ENCODE peak calls at places on chromosomes 4 and X, in nine cellular contexts. One of them, this sample, is unnamed.

GRCh38 chrX:72305286-72306084 is at the start of gene CITED1:
- DNase-seq in IMR-90: no peak
- DNase-seq in A673: peak
- DNase-seq in astrocyte: no peak
- DNase-seq in aorta: no peak
- DNase-seq in MM.1S: peak
- DNase-seq in mesenchymal stem cell: peak
- DNase-seq in body of pancreas: no peak
- DNase-seq in prostate gland: no peak
- DNase-seq in this sample: no peak

GRCh38 chr4:71261001-71261400 is 77.8 kb upstream of the SLC4A4 start:
- DNase-seq in IMR-90: no peak
- DNase-seq in aorta: no peak
- DNase-seq in prostate gland: no peak
- DNase-seq in A673: no peak
- DNase-seq in MM.1S: no peak
- DNase-seq in astrocyte: no peak
- DNase-seq in body of pancreas: no peak
- DNase-seq in mesenchymal stem cell: no peak
- DNase-seq in this sample: no peak

GRCh38 chr4:8038702-8039251 is 99.1 kb upstream of the AFAP1 start:
- DNase-seq in IMR-90: no peak
- DNase-seq in MM.1S: no peak
- DNase-seq in body of pancreas: no peak
- DNase-seq in astrocyte: no peak
- DNase-seq in prostate gland: no peak
- DNase-seq in mesenchymal stem cell: no peak
- DNase-seq in aorta: no peak
- DNase-seq in A673: no peak
- DNase-seq in this sample: no peak

GRCh38 chrX:106612403-106612789 is 618 bp downstream of the RADX start:
- DNase-seq in prostate gland: no peak
- DNase-seq in body of pancreas: no peak
- DNase-seq in MM.1S: no peak
- DNase-seq in A673: no peak
- DNase-seq in mesenchymal stem cell: peak
- DNase-seq in IMR-90: no peak
- DNase-seq in astrocyte: peak
- DNase-seq in aorta: no peak
- DNase-seq in this sample: peak

GRCh38 chr4:14149469-14150030 is 522.0 kb upstream of the BOD1L1 start:
- DNase-seq in MM.1S: no peak
- DNase-seq in mesenchymal stem cell: no peak
- DNase-seq in aorta: no peak
- DNase-seq in body of pancreas: no peak
- DNase-seq in astrocyte: no peak
- DNase-seq in prostate gland: no peak
- DNase-seq in A673: peak
- DNase-seq in IMR-90: peak
- DNase-seq in this sample: no peak

GRCh38 chr4:7893539-7893938 is 46.1 kb downstream of the AFAP1 start:
- DNase-seq in mesenchymal stem cell: no peak
- DNase-seq in body of pancreas: no peak
- DNase-seq in astrocyte: no peak
- DNase-seq in MM.1S: no peak
- DNase-seq in prostate gland: no peak
- DNase-seq in A673: no peak
- DNase-seq in aorta: peak
- DNase-seq in IMR-90: peak
- DNase-seq in this sample: no peak

GRCh38 chr4:21002976-21003375 is 302.7 kb downstream of the PACRGL start:
- DNase-seq in aorta: no peak
- DNase-seq in A673: no peak
- DNase-seq in astrocyte: no peak
- DNase-seq in body of pancreas: no peak
- DNase-seq in prostate gland: no peak
- DNase-seq in MM.1S: no peak
- DNase-seq in mesenchymal stem cell: no peak
- DNase-seq in IMR-90: no peak
- DNase-seq in this sample: no peak

GRCh38 chrX:50680990-50681389 is 133.0 kb downstream of the SHROOM4 start:
- DNase-seq in mesenchymal stem cell: no peak
- DNase-seq in MM.1S: no peak
- DNase-seq in IMR-90: no peak
- DNase-seq in astrocyte: no peak
- DNase-seq in A673: peak
- DNase-seq in body of pancreas: no peak
- DNase-seq in prostate gland: no peak
- DNase-seq in aorta: no peak
- DNase-seq in this sample: no peak

GRCh38 chrX:10555846-10556245 is 64.5 kb downstream of the MID1 start:
- DNase-seq in mesenchymal stem cell: no peak
- DNase-seq in astrocyte: no peak
- DNase-seq in A673: no peak
- DNase-seq in prostate gland: no peak
- DNase-seq in IMR-90: no peak
- DNase-seq in MM.1S: no peak
- DNase-seq in aorta: no peak
- DNase-seq in body of pancreas: no peak
- DNase-seq in this sample: no peak

GRCh38 chr4:4595252-4595651 is 53.4 kb upstream of the STX18 start:
- DNase-seq in MM.1S: no peak
- DNase-seq in body of pancreas: no peak
- DNase-seq in astrocyte: no peak
- DNase-seq in mesenchymal stem cell: no peak
- DNase-seq in aorta: no peak
- DNase-seq in prostate gland: no peak
- DNase-seq in A673: no peak
- DNase-seq in IMR-90: no peak
- DNase-seq in this sample: no peak

GRCh38 chrX:129984196-129984962 is 1.9 kb downstream of the BCORL1 start:
- DNase-seq in A673: no peak
- DNase-seq in MM.1S: no peak
- DNase-seq in aorta: peak
- DNase-seq in IMR-90: no peak
- DNase-seq in body of pancreas: peak
- DNase-seq in mesenchymal stem cell: no peak
- DNase-seq in prostate gland: no peak
- DNase-seq in astrocyte: no peak
- DNase-seq in this sample: no peak

GRCh38 chrX:51743179-51743957 is at the start of gene GSPT2:
- DNase-seq in mesenchymal stem cell: peak
- DNase-seq in A673: peak
- DNase-seq in MM.1S: peak
- DNase-seq in prostate gland: peak
- DNase-seq in IMR-90: peak
- DNase-seq in body of pancreas: peak
- DNase-seq in astrocyte: peak
- DNase-seq in aorta: peak
- DNase-seq in this sample: no peak

GRCh38 chr4:93828332-93828829 is at the start of gene ATOH1:
- DNase-seq in MM.1S: peak
- DNase-seq in body of pancreas: peak
- DNase-seq in aorta: peak
- DNase-seq in mesenchymal stem cell: no peak
- DNase-seq in astrocyte: no peak
- DNase-seq in IMR-90: no peak
- DNase-seq in prostate gland: no peak
- DNase-seq in A673: peak
- DNase-seq in this sample: peak

GRCh38 chr4:107760281-107760947 is 40.4 kb upstream of the PAPSS1 start:
- DNase-seq in MM.1S: no peak
- DNase-seq in A673: no peak
- DNase-seq in prostate gland: no peak
- DNase-seq in body of pancreas: peak
- DNase-seq in aorta: no peak
- DNase-seq in mesenchymal stem cell: no peak
- DNase-seq in IMR-90: peak
- DNase-seq in astrocyte: no peak
- DNase-seq in this sample: peak

GRCh38 chrX:63513825-63514574 is 162.9 kb upstream of the SPIN4 start:
- DNase-seq in MM.1S: no peak
- DNase-seq in prostate gland: peak
- DNase-seq in mesenchymal stem cell: no peak
- DNase-seq in body of pancreas: peak
- DNase-seq in astrocyte: peak
- DNase-seq in IMR-90: peak
- DNase-seq in aorta: no peak
- DNase-seq in A673: no peak
- DNase-seq in this sample: peak

GRCh38 chrX:47186096-47186740 is 7.4 kb upstream of the UBA1 start:
- DNase-seq in IMR-90: no peak
- DNase-seq in prostate gland: no peak
- DNase-seq in mesenchymal stem cell: no peak
- DNase-seq in astrocyte: no peak
- DNase-seq in aorta: peak
- DNase-seq in A673: no peak
- DNase-seq in body of pancreas: no peak
- DNase-seq in MM.1S: no peak
- DNase-seq in this sample: no peak

GRCh38 chr4:67713531-67714247 is 12.7 kb upstream of the UBA6 start:
- DNase-seq in body of pancreas: no peak
- DNase-seq in mesenchymal stem cell: peak
- DNase-seq in aorta: no peak
- DNase-seq in astrocyte: peak
- DNase-seq in IMR-90: peak
- DNase-seq in MM.1S: no peak
- DNase-seq in A673: no peak
- DNase-seq in prostate gland: peak
- DNase-seq in this sample: peak

GRCh38 chr4:67712000-67712625 is 11.2 kb upstream of the UBA6 start:
- DNase-seq in A673: no peak
- DNase-seq in aorta: no peak
- DNase-seq in mesenchymal stem cell: no peak
- DNase-seq in prostate gland: no peak
- DNase-seq in MM.1S: no peak
- DNase-seq in astrocyte: no peak
- DNase-seq in IMR-90: no peak
- DNase-seq in body of pancreas: no peak
- DNase-seq in this sample: no peak

GRCh38 chr4:67714955-67715354 is 14.0 kb upstream of the UBA6 start:
- DNase-seq in astrocyte: no peak
- DNase-seq in body of pancreas: no peak
- DNase-seq in MM.1S: no peak
- DNase-seq in mesenchymal stem cell: no peak
- DNase-seq in IMR-90: no peak
- DNase-seq in A673: no peak
- DNase-seq in prostate gland: no peak
- DNase-seq in aorta: no peak
- DNase-seq in this sample: no peak

GRCh38 chr4:67714248-67714583 is 13.3 kb upstream of the UBA6 start:
- DNase-seq in astrocyte: no peak
- DNase-seq in prostate gland: no peak
- DNase-seq in body of pancreas: no peak
- DNase-seq in A673: no peak
- DNase-seq in MM.1S: no peak
- DNase-seq in aorta: no peak
- DNase-seq in mesenchymal stem cell: peak
- DNase-seq in IMR-90: no peak
- DNase-seq in this sample: no peak

GRCh38 chr4:67712650-67713530 is 11.9 kb upstream of the UBA6 start:
- DNase-seq in mesenchymal stem cell: no peak
- DNase-seq in body of pancreas: no peak
- DNase-seq in IMR-90: no peak
- DNase-seq in prostate gland: no peak
- DNase-seq in aorta: no peak
- DNase-seq in A673: no peak
- DNase-seq in MM.1S: no peak
- DNase-seq in astrocyte: no peak
- DNase-seq in this sample: no peak
- H3K27ac ChIP-seq in mesenchymal stem cell: no peak
- H3K27ac ChIP-seq in body of pancreas: no peak
- H3K27ac ChIP-seq in IMR-90: no peak
- H3K27ac ChIP-seq in prostate gland: peak
- H3K27ac ChIP-seq in aorta: no peak
- H3K27ac ChIP-seq in A673: no peak
- H3K27ac ChIP-seq in MM.1S: no peak
- H3K27ac ChIP-seq in astrocyte: no peak
- H3K27ac ChIP-seq in this sample: peak

GRCh38 chrX:37809970-37810369 is 30.1 kb downstream of the CYBB start:
- DNase-seq in mesenchymal stem cell: no peak
- DNase-seq in body of pancreas: no peak
- DNase-seq in prostate gland: no peak
- DNase-seq in aorta: no peak
- DNase-seq in A673: no peak
- DNase-seq in astrocyte: no peak
- DNase-seq in IMR-90: no peak
- DNase-seq in MM.1S: no peak
- DNase-seq in this sample: no peak
- H3K27ac ChIP-seq in mesenchymal stem cell: no peak
- H3K27ac ChIP-seq in body of pancreas: no peak
- H3K27ac ChIP-seq in prostate gland: no peak
- H3K27ac ChIP-seq in aorta: no peak
- H3K27ac ChIP-seq in A673: no peak
- H3K27ac ChIP-seq in astrocyte: no peak
- H3K27ac ChIP-seq in IMR-90: no peak
- H3K27ac ChIP-seq in MM.1S: no peak
- H3K27ac ChIP-seq in this sample: no peak

DNA sequence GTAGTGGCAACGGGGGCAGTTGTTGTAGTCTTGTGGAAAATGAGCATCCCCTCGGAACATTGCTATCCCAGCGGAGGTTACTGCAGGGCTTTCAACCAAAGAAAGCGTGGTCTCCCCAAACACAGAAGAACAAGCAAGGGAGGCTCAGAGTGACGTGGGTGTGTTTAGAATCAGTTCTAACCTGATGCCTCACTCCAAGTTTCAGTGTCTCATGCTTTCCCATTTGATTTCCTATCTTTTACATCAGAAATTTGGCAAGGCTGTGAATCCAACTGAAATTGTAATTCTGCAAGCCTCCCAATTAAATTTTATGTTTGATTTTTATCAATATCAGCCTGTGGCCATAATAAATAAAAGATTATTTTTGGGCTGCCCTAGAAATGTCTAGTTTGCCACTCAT is 156.1 kb upstream of the LNX1 start:
- DNase-seq in astrocyte: no peak
- DNase-seq in prostate gland: no peak
- DNase-seq in mesenchymal stem cell: no peak
- DNase-seq in A673: no peak
- DNase-seq in body of pancreas: no peak
- DNase-seq in IMR-90: no peak
- DNase-seq in aorta: no peak
- DNase-seq in MM.1S: no peak
- DNase-seq in this sample: no peak
- H3K27ac ChIP-seq in astrocyte: no peak
- H3K27ac ChIP-seq in prostate gland: no peak
- H3K27ac ChIP-seq in mesenchymal stem cell: no peak
- H3K27ac ChIP-seq in A673: no peak
- H3K27ac ChIP-seq in body of pancreas: no peak
- H3K27ac ChIP-seq in IMR-90: no peak
- H3K27ac ChIP-seq in aorta: no peak
- H3K27ac ChIP-seq in MM.1S: no peak
- H3K27ac ChIP-seq in this sample: no peak

DNA sequence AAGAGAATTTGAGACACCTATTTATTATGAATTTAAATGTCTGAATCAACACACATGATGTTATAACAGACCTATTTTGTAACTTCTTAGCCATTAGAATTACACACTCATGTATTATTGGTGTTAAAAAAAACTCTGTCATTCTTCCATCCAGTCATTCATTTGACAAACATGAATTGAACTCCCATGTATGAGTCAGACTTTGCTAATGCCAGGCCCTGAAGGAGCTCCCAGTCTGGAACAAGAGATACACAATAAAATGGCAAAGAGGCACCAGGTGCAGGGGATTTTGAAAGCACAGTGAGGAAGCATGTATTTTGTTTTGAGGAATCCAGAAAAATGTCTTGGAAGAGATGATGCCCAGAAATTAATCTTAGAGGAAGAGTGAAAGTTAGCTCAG is 87.7 kb upstream of the EFHC2 start:
- DNase-seq in A673: peak
- DNase-seq in astrocyte: peak
- DNase-seq in aorta: no peak
- DNase-seq in prostate gland: peak
- DNase-seq in body of pancreas: no peak
- DNase-seq in mesenchymal stem cell: peak
- DNase-seq in MM.1S: no peak
- DNase-seq in IMR-90: peak
- DNase-seq in this sample: peak
- H3K27ac ChIP-seq in A673: peak
- H3K27ac ChIP-seq in astrocyte: no peak
- H3K27ac ChIP-seq in aorta: no peak
- H3K27ac ChIP-seq in prostate gland: no peak
- H3K27ac ChIP-seq in body of pancreas: no peak
- H3K27ac ChIP-seq in mesenchymal stem cell: no peak
- H3K27ac ChIP-seq in MM.1S: no peak
- H3K27ac ChIP-seq in IMR-90: no peak
- H3K27ac ChIP-seq in this sample: peak

This sample was measured in RWPE1.